ENCODE peak calls at places on chromosome 12, in five cellular contexts. Q, L, O, F and R are unnamed samples.
A peak's percentile ranks its signal among the peaks of the same experiment; 100 is the strongest.

GRCh38 chr12:77608157-77608755 is 222.4 kb upstream of the NAV3 start:
- DNase-seq in O (no peak), Q (no peak), F (no peak), L (no peak), R (no peak)

GRCh38 chr12:102917026-102917787 is at the start of gene PAH:
- DNase-seq in Q (no peak), O (peak; percentile 16), L (no peak), F (no peak), R (no peak)

GRCh38 chr12:75721790-75722189 is 210.4 kb upstream of the KRR1 start:
- DNase-seq in O (no peak), L (no peak), Q (no peak), F (no peak), R (no peak)

GRCh38 chr12:127273621-127274020 is 993.3 kb upstream of the TMEM132C start:
- DNase-seq in Q (peak; percentile 83), O (no peak), F (no peak), L (no peak), R (peak; percentile 52)

GRCh38 chr12:23950775-23951391 is 1.4 kb upstream of the SOX5 start:
- DNase-seq in O (no peak), L (no peak), F (no peak), Q (no peak), R (no peak)

GRCh38 chr12:101792046-101792931 is 38.5 kb downstream of the GNPTAB start:
- DNase-seq in O (no peak), F (no peak), L (no peak), Q (peak; percentile 12), R (no peak)

GRCh38 chr12:25859976-25860375 is 98.5 kb upstream of the RASSF8 start:
- DNase-seq in Q (no peak), L (no peak), F (no peak), O (peak; percentile 39), R (no peak)

GRCh38 chr12:107884769-107885694 is 110.5 kb downstream of the ASCL4 start:
- DNase-seq in L (peak; percentile 61), Q (peak; percentile 74), O (no peak), F (peak; percentile 10), R (peak; percentile 7)

GRCh38 chr12:114671664-114672476 is 12.1 kb downstream of the TBX3 start:
- DNase-seq in Q (peak; percentile 90), L (no peak), F (no peak), O (no peak), R (no peak)

GRCh38 chr12:132560421-132560830 is 50.0 kb downstream of the LRCOL1 start:
- DNase-seq in F (no peak), Q (peak; percentile 50), L (peak; percentile 39), O (peak; percentile 28), R (no peak)

GRCh38 chr12:115010324-115010995 is 326.5 kb upstream of the TBX3 start:
- DNase-seq in O (no peak), L (no peak), F (no peak), Q (peak; percentile 61), R (peak; percentile 31)

GRCh38 chr12:30846776-30847175 is 79.8 kb upstream of the TSPAN11 start:
- DNase-seq in F (no peak), Q (no peak), L (no peak), O (no peak), R (no peak)

GRCh38 chr12:40158592-40159111 is 52.8 kb upstream of the SLC2A13 start:
- DNase-seq in L (no peak), Q (no peak), F (no peak), O (no peak), R (peak; percentile 21)

GRCh38 chr12:131088701-131089525 is 135.2 kb downstream of the ADGRD1 start:
- DNase-seq in F (no peak), Q (no peak), O (no peak), L (no peak), R (no peak)

DNA sequence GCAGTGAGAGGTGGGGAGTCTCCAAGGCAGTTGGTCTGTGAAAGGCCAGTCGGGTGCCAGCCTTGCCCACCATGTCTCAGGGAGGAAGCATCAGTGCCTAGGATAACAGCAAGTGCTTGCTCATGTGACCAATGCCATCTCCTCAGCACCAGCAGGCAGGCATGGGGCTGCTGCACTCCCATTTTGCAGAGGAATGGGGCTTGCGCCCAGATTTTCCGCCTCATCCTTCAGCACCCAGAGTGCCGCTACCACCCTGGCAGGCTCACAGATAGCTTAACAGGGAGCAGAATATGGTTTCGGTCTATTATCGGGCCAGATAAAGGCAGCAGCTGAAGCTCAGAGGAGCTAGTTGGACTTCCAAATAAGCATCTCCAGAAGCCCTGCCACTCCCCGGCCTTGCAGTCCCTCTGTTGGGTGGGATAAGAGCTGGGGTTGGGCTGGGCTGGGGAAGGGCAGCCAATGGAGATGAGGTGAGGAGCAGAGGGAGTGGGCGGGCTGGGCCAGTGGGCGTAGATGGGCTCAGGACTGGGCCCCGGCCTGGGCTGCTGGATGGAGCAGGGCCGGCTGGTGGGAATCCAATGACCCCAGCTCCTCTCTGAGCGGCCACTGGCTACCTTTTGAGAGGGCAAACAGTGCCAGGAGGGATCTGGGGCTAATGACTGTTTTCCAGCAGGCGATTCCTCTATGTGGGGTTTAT is 8.4 kb upstream of the KRT80 start:
- DNase-seq in L (no peak), F (no peak), O (no peak), Q (no peak), R (no peak)
- H3K4me3 ChIP-seq in L (no peak overlapping the region), F (no peak overlapping the region), O (no peak overlapping the region), Q (no peak overlapping the region), R (no peak overlapping the region)

DNA sequence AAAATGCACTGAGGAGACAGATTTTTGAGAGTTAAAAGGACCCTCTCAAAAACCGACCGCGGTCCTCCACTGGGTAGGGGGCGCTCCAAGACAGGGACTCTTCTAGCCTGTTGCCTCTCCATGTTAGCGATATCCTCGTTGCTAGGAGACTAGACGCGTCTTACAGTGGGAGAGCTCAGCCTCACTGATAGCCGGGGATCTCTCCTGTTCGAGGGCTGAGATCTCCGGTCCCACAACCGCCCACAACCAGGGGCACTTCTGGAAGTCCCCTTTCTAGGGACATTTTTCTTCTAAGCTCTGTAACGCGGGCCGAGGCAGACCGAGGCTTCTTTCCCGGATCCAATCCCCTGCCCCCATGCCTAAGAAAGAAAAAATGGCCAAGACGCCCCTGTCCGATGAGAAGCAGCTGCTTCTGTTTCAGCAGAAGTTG is 21.3 kb downstream of the FKBP11 start:
- DNase-seq in Q (peak; percentile 84), L (peak; percentile 93), O (peak; percentile 83), F (peak; percentile 62), R (no peak)
- H3K4me3 ChIP-seq in Q (peak overlapping the region; percentile 56), L (peak overlapping the region; percentile 52), O (peak overlapping the region; percentile 37), F (peak overlapping the region; percentile 60), R (peak overlapping the region; percentile 50)

DNA sequence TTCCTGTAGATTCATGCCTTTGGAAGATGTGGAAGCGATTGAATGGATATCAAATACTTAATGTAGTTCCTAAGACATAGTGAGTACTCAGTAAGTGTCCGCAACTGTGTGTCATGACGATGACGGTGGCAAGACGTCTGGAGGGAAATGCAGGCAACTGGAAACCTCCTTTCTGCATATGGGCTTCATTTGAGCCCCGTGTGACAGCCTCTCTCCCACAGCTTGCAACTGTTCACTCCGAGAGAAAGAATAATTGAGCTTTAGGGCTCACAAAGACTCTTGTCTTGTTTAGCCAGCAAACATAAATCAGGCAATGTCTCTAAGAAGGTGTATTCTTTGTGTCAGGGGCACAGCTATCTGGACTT is 7.0 kb downstream of the CFAP251 start:
- DNase-seq in O (no peak), L (no peak), Q (peak; percentile 93), F (no peak), R (peak; percentile 72)
- H3K4me3 ChIP-seq in O (no peak overlapping the region), L (no peak overlapping the region), Q (peak overlapping the region; percentile 53), F (peak overlapping the region; percentile 0), R (peak overlapping the region; percentile 32)

GRCh38 chr12:53054112-53054878 is 4.4 kb downstream of the TNS2 start:
- DNase-seq in F (no peak), L (peak; percentile 96), O (peak; percentile 94), Q (peak; percentile 94), R (peak; percentile 56)
- H3K4me3 ChIP-seq in F (peak overlapping the region; percentile 47), L (peak overlapping the region; percentile 58), O (peak overlapping the region; percentile 40), Q (peak overlapping the region; percentile 36), R (peak overlapping the region; percentile 46)

DNA sequence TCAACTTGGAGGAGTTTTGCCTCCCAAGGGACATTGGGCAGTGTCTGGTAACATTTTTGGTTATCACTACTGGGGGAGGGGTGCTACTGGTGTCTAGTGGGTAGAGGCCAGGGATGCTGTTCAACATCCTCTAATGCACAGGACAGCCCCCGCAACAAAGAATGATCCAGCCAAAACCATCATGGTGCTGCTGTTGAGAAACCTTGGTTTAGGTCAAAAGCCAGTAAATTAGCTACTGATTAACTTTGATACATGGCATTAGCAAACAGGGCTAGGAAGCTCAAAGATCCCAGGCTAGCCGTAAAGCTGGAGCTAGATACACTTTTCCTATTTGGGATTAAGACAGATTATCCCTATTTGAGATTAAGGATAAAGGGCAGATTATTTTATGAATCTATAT is 8.8 kb downstream of the ALKBH2 start:
- DNase-seq in L (no peak), O (no peak), Q (no peak), F (no peak), R (no peak)
- H3K4me3 ChIP-seq in L (no peak overlapping the region), O (no peak overlapping the region), Q (no peak overlapping the region), F (no peak overlapping the region), R (no peak overlapping the region)

GRCh38 chr12:27447761-27448160 is 1.2 kb downstream of the SMCO2 start:
- DNase-seq in Q (no peak), F (no peak), L (no peak), O (no peak), R (no peak)
- H3K4me3 ChIP-seq in Q (no peak overlapping the region), F (no peak overlapping the region), L (no peak overlapping the region), O (no peak overlapping the region), R (no peak overlapping the region)

DNA sequence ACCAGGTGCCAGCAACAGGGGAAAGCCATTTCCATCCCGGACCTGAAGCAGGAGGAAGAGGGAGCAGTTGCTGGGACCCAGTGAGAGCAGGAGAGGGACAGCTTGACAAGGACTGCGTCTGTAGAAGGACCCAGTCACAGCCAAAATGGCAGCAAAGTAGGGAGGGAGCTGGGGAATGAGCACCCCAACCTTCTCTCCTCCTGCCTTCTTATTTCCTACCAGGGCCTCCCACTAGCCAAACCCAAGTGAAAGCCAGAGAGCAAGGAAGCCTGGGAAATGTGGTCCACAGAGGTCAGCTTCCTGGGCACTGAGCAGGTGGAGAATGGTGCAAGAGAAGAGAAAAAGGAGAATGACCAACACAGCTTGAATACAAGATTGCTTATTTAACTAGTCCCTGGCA is 108.5 kb upstream of the MYL2 start:
- DNase-seq in L (no peak), O (no peak), Q (no peak), F (no peak), R (no peak)
- H3K4me3 ChIP-seq in L (no peak overlapping the region), O (no peak overlapping the region), Q (no peak overlapping the region), F (no peak overlapping the region), R (no peak overlapping the region)

GRCh38 chr12:54014315-54015209 is 5.8 kb downstream of the HOXC8 start:
- DNase-seq in F (no peak), O (no peak), L (no peak), Q (no peak), R (no peak)
- H3K4me3 ChIP-seq in F (no peak overlapping the region), O (no peak overlapping the region), L (no peak overlapping the region), Q (no peak overlapping the region), R (peak overlapping the region; percentile 27)

DNA sequence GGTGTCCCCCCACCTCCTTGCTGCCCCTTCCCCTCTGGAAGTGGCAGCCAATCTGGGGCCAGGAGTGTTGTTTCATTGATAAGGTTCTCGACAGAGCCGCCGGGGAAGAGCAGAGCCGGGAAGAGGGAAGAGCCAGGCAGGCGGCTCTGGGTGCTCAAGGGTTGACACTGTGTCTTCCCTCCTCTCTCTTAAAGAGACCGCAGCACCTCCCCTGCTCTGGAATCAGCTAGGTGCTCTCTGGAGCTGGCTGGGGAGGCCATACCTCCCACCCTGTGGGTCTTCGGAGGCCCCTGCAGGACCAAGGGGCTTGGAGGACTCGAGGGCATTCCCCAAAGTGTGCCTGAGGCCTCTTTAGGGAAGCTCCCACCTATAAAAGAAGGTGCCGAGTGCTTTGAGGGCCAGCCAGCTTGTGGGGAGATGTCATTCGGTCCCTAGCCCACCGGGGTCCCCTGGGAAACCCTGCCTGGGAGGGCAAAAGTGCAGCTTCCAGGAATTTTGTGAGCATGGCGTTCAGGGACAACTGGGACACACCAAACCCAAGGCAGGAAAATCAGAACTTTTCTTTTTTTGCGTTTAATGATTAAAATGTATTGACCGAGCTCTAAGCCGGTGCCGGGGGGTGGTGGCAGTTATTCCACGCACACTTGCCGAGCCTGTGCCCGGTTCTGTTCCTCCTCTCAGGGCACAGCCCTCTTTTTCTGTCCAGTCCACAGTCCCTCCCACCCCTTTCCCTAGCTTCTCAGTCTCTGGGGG is 2.9 kb downstream of the SETD1B start:
- DNase-seq in Q (peak; percentile 70), F (no peak), L (peak; percentile 51), O (no peak), R (no peak)
- H3K4me3 ChIP-seq in Q (peak overlapping the region; percentile 58), F (peak overlapping the region; percentile 73), L (peak overlapping the region; percentile 60), O (peak overlapping the region; percentile 89), R (peak overlapping the region; percentile 75)